ENCODE peak calls at places on chromosomes 2 and 18, in five cellular contexts. I is amygdala, W is NCI-H1694 treated with DMSO at 0.1 percent for 48 hours, S is KBM-7, A is Right ventricle myocardium superior. N is an unnamed sample.

GRCh38 chr18:49168970-49169619 is 218.3 kb upstream of the SMAD7 start:
- DNase-seq in I (no peak), W (no peak), A (no peak), S (no peak), N (no peak)

GRCh38 chr2:120740765-120741513 is 5.3 kb downstream of the GLI2 start:
- DNase-seq in W (no peak), A (no peak), S (no peak), I (no peak), N (no peak)

GRCh38 chr2:108235577-108235976 is 4.2 kb upstream of the SULT1C3 start:
- DNase-seq in I (no peak), A (no peak), S (no peak), W (no peak), N (no peak)

GRCh38 chr2:236720974-236721600 is 151.5 kb downstream of the ACKR3 start:
- DNase-seq in A (no peak), S (no peak), I (no peak), W (peak), N (no peak)

GRCh38 chr2:102147935-102148334 is 5.4 kb downstream of the IL1R1 start:
- DNase-seq in W (no peak), A (no peak), I (no peak), S (no peak), N (no peak)

GRCh38 chr2:102473020-102473419 is at the start of gene SLC9A4:
- DNase-seq in I (no peak), S (peak), W (peak), A (no peak), N (no peak)

GRCh38 chr2:118128826-118129225 is 40.6 kb downstream of the INSIG2 start:
- DNase-seq in S (no peak), A (no peak), I (no peak), W (no peak), N (no peak)

GRCh38 chr2:214830794-214831346 is 21.4 kb upstream of the BARD1 start:
- DNase-seq in W (no peak), S (no peak), A (no peak), I (no peak), N (no peak)

GRCh38 chr2:168160897-168161296 is 86.5 kb downstream of the STK39 start:
- DNase-seq in S (peak), W (no peak), A (no peak), I (no peak), N (no peak)

GRCh38 chr18:6661692-6662415 is 67.7 kb upstream of the ARHGAP28 start:
- DNase-seq in S (no peak), A (no peak), I (no peak), W (no peak), N (no peak)

GRCh38 chr2:223563462-223563861 is 38.7 kb downstream of the SCG2 start:
- DNase-seq in A (no peak), W (no peak), S (no peak), I (no peak), N (no peak)

GRCh38 chr2:9844036-9844483 is 786 bp downstream of the TAF1B start:
- DNase-seq in W (peak), I (no peak), S (no peak), A (no peak), N (no peak)

GRCh38 chr18:63683152-63683551 is 19.6 kb upstream of the SERPINB11 start:
- DNase-seq in I (no peak), A (no peak), W (no peak), S (no peak), N (no peak)

GRCh38 chr2:139033300-139033699 is 253.1 kb upstream of the NXPH2 start:
- DNase-seq in A (no peak), S (no peak), W (no peak), I (no peak), N (no peak)

GRCh38 chr2:68059769-68060525 is 2.9 kb downstream of the C1D start:
- DNase-seq in A (no peak), I (no peak), W (no peak), S (no peak), N (no peak)

GRCh38 chr18:2797951-2798350 is 48.9 kb upstream of the EMILIN2 start:
- DNase-seq in A (no peak), W (no peak), S (no peak), I (no peak), N (no peak)

GRCh38 chr2:163613155-163613554 is 122.7 kb downstream of the FIGN start:
- DNase-seq in A (no peak), I (no peak), S (no peak), W (no peak), N (no peak)

GRCh38 chr2:10765461-10765860 is 44.0 kb downstream of the ATP6V1C2 start:
- DNase-seq in A (no peak), S (no peak), I (no peak), W (no peak), N (peak)

GRCh38 chr2:160214461-160215055 is 14.5 kb upstream of the ITGB6 start:
- DNase-seq in S (no peak), A (no peak), W (no peak), I (no peak), N (no peak)

GRCh38 chr2:178824181-178824580 is 17.0 kb upstream of the TTN start:
- DNase-seq in A (peak), I (no peak), W (no peak), S (no peak), N (no peak)

GRCh38 chr2:2828774-2829368 is 497.8 kb upstream of the MYT1L start:
- DNase-seq in S (no peak), A (no peak), W (peak), I (peak), N (no peak)

GRCh38 chr2:24015562-24016375 is 5.9 kb downstream of the MFSD2B start:
- DNase-seq in S (no peak), I (no peak), W (no peak), A (no peak), N (no peak)

GRCh38 chr2:124542932-124543640 is 518.0 kb downstream of the CNTNAP5 start:
- DNase-seq in I (no peak), A (peak), S (no peak), W (peak), N (no peak)

GRCh38 chr2:121071058-121071504 is 213.9 kb downstream of the TFCP2L1 start:
- DNase-seq in A (peak), S (peak), I (no peak), W (peak), N (peak)

GRCh38 chr2:66684289-66684688 is 249.4 kb downstream of the MEIS1 start:
- DNase-seq in W (no peak), S (no peak), A (no peak), I (no peak), N (no peak)

GRCh38 chr2:132420776-132421175 is 4.2 kb downstream of the GPR39 start:
- DNase-seq in S (no peak), I (no peak), A (no peak), W (no peak), N (no peak)

GRCh38 chr2:46632349-46632748 is 153.0 kb downstream of the TMEM247 start:
- DNase-seq in I (no peak), A (no peak), W (peak), S (peak), N (no peak)

GRCh38 chr2:160394153-160394552 is 99.5 kb downstream of the RBMS1 start:
- DNase-seq in S (peak), A (no peak), W (no peak), I (no peak), N (no peak)

GRCh38 chr2:204268458-204268857 is 276.8 kb upstream of the PARD3B start:
- DNase-seq in A (no peak), W (no peak), S (no peak), I (no peak), N (no peak)

GRCh38 chr18:77249583-77250500 is at the start of gene GALR1:
- DNase-seq in I (no peak), A (no peak), W (no peak), S (no peak), N (no peak)

GRCh38 chr2:216808805-216809425 is 50.9 kb downstream of the TNP1 start:
- DNase-seq in W (no peak), I (no peak), S (no peak), A (no peak), N (no peak)

GRCh38 chr2:232523682-232524597 is 2.0 kb upstream of the CHRND start:
- DNase-seq in W (peak), A (peak), I (no peak), S (peak), N (no peak)

GRCh38 chr2:133822901-133823550 is 254.8 kb upstream of the NCKAP5 start:
- DNase-seq in A (no peak), S (no peak), I (no peak), W (no peak), N (no peak)

GRCh38 chr2:208491648-208492047 is 85.1 kb downstream of the PTH2R start:
- DNase-seq in A (no peak), S (peak), I (no peak), W (no peak), N (no peak)

GRCh38 chr2:146041291-146041868 is 1521.5 kb upstream of the ZEB2 start:
- DNase-seq in A (no peak), I (no peak), S (no peak), W (no peak), N (no peak)

GRCh38 chr2:42856891-42857632 is 64.7 kb upstream of the HAAO start:
- DNase-seq in A (no peak), W (no peak), I (no peak), S (no peak), N (peak)

GRCh38 chr2:213015387-213016165 is 135.8 kb downstream of the IKZF2 start:
- DNase-seq in A (no peak), W (no peak), I (no peak), S (no peak), N (no peak)